ENCODE peak calls at places on chromosomes 7 and 10, in seven cellular contexts. Q is epithelial cell of esophagus; P is pancreas; H is lower leg skin; A is aorta; M is CD8-positive, alpha-beta memory T cell; I is stomach. K is an unnamed sample.

GRCh38 chr10:76437011-76437410 is 1005.6 kb downstream of the LRMDA start:
- DNase-seq in Q (no peak), P (no peak), H (no peak), A (no peak), M (no peak), I (no peak), K (no peak)

GRCh38 chr7:115748123-115748738 is 282.3 kb downstream of the TFEC start:
- DNase-seq in Q (peak; percentile 16), P (no peak), H (no peak), A (no peak), M (no peak), I (no peak), K (no peak)

GRCh38 chr7:28078036-28078901 is 102.3 kb downstream of the JAZF1 start:
- DNase-seq in Q (peak; percentile 51), P (no peak), H (no peak), A (no peak), M (peak; percentile 38), I (peak; percentile 41), K (peak; percentile 59)

GRCh38 chr7:80070391-80070790 is 64.2 kb upstream of the GNAI1 start:
- DNase-seq in Q (no peak), P (no peak), H (no peak), A (no peak), M (no peak), I (peak; percentile 34), K (no peak)

GRCh38 chr7:1019789-1020610 is 24.3 kb upstream of the GPR146 start:
- DNase-seq in Q (no peak), P (peak; percentile 77), H (no peak), A (no peak), M (no peak), I (no peak), K (no peak)

GRCh38 chr7:17298102-17298839 is at the start of gene AHR:
- DNase-seq in Q (peak; percentile 96), P (peak; percentile 96), H (peak; percentile 99), A (peak; percentile 98), M (peak; percentile 83), I (peak; percentile 95), K (peak; percentile 92)

GRCh38 chr7:83413831-83414230 is 235.1 kb downstream of the SEMA3E start:
- DNase-seq in Q (no peak), P (no peak), H (no peak), A (no peak), M (no peak), I (no peak), K (peak; percentile 60)

GRCh38 chr10:8130973-8131911 is 76.8 kb downstream of the GATA3 start:
- DNase-seq in Q (peak; percentile 96), P (no peak), H (no peak), A (no peak), M (no peak), I (no peak), K (no peak)

GRCh38 chr7:157568785-157569584 is 232.2 kb downstream of the DNAJB6 start:
- DNase-seq in Q (peak; percentile 4), P (peak; percentile 60), H (no peak), A (peak; percentile 78), M (peak; percentile 62), I (peak; percentile 29), K (no peak)

GRCh38 chr7:155870334-155871180 is 58.3 kb upstream of the SHH start:
- DNase-seq in Q (no peak), P (no peak), H (peak; percentile 49), A (no peak), M (no peak), I (peak; percentile 24), K (no peak)

GRCh38 chr10:89384474-89385324 is 6.8 kb downstream of the IFIT1B start:
- DNase-seq in Q (no peak), P (no peak), H (no peak), A (no peak), M (no peak), I (no peak), K (no peak)

GRCh38 chr7:91557789-91558396 is 293.7 kb downstream of the FZD1 start:
- DNase-seq in Q (peak; percentile 98), P (no peak), H (no peak), A (no peak), M (no peak), I (no peak), K (no peak)

GRCh38 chr10:103168436-103168835 is 24.6 kb downstream of the NT5C2 start:
- DNase-seq in Q (peak; percentile 90), P (no peak), H (no peak), A (no peak), M (no peak), I (no peak), K (no peak)

GRCh38 chr10:27861781-27862180 is 116.2 kb upstream of the MKX start:
- DNase-seq in Q (no peak), P (no peak), H (no peak), A (no peak), M (no peak), I (no peak), K (no peak)

GRCh38 chr7:136086712-136087111 is 109.6 kb upstream of the MTPN start:
- DNase-seq in Q (peak; percentile 83), P (no peak), H (no peak), A (no peak), M (peak; percentile 32), I (peak; percentile 44), K (peak; percentile 2)

GRCh38 chr10:102813734-102814455 is 23.3 kb downstream of the CYP17A1 start:
- DNase-seq in Q (no peak), P (no peak), H (no peak), A (no peak), M (no peak), I (peak; percentile 72), K (no peak)

GRCh38 chr10:102657984-102658724 is 13.9 kb downstream of the TRIM8 start:
- DNase-seq in Q (peak; percentile 33), P (peak; percentile 93), H (no peak), A (no peak), M (no peak), I (peak; percentile 92), K (no peak)

GRCh38 chr7:75916259-75916658 is 1.3 kb downstream of the POR start:
- DNase-seq in Q (no peak), P (no peak), H (no peak), A (no peak), M (no peak), I (no peak), K (no peak)

GRCh38 chr10:72487116-72487515 is 132.4 kb upstream of the DNAJB12 start:
- DNase-seq in Q (no peak), P (no peak), H (no peak), A (no peak), M (no peak), I (no peak), K (no peak)

GRCh38 chr10:88881922-88882645 is 2.0 kb downstream of the STAMBPL1 start:
- DNase-seq in Q (no peak), P (no peak), H (no peak), A (no peak), M (no peak), I (no peak), K (no peak)

GRCh38 chr7:25512051-25512450 is 283.8 kb upstream of the NPVF start:
- DNase-seq in Q (no peak), P (no peak), H (no peak), A (no peak), M (no peak), I (no peak), K (no peak)

GRCh38 chr10:109956454-109957091 is 33.3 kb upstream of the XPNPEP1 start:
- DNase-seq in Q (peak; percentile 44), P (no peak), H (no peak), A (no peak), M (no peak), I (peak; percentile 27), K (peak; percentile 60)

GRCh38 chr7:35450456-35450855 is 196.6 kb upstream of the TBX20 start:
- DNase-seq in Q (no peak), P (no peak), H (no peak), A (no peak), M (no peak), I (no peak), K (no peak)

GRCh38 chr10:77909755-77910375 is 16.7 kb downstream of the DLG5 start:
- DNase-seq in Q (peak; percentile 26), P (no peak), H (no peak), A (no peak), M (no peak), I (peak; percentile 54), K (no peak)

GRCh38 chr7:38453187-38453586 is 178.0 kb downstream of the AMPH start:
- DNase-seq in Q (no peak), P (no peak), H (no peak), A (no peak), M (no peak), I (no peak), K (no peak)

GRCh38 chr7:26143298-26144044 is 8.5 kb upstream of the NFE2L3 start:
- DNase-seq in Q (peak; percentile 73), P (no peak), H (no peak), A (no peak), M (no peak), I (no peak), K (no peak)

GRCh38 chr10:50540069-50540825 is 83.5 kb downstream of the SGMS1 start:
- DNase-seq in Q (peak; percentile 19), P (no peak), H (no peak), A (no peak), M (no peak), I (no peak), K (no peak)

GRCh38 chr10:66788142-66788541 is 137.7 kb upstream of the LRRTM3 start:
- DNase-seq in Q (no peak), P (no peak), H (no peak), A (no peak), M (no peak), I (no peak), K (no peak)
- H3K4me3 ChIP-seq in Q (no peak overlapping the region), P (no peak overlapping the region), H (no peak overlapping the region), A (no peak overlapping the region), M (no peak overlapping the region), I (no peak overlapping the region), K (no peak overlapping the region)

GRCh38 chr10:60182691-60183090 is 207.0 kb downstream of the ANK3 start:
- DNase-seq in Q (no peak), P (no peak), H (no peak), A (no peak), M (no peak), I (no peak), K (no peak)
- H3K4me3 ChIP-seq in Q (no peak overlapping the region), P (no peak overlapping the region), H (no peak overlapping the region), A (no peak overlapping the region), M (no peak overlapping the region), I (no peak overlapping the region), K (no peak overlapping the region)

DNA sequence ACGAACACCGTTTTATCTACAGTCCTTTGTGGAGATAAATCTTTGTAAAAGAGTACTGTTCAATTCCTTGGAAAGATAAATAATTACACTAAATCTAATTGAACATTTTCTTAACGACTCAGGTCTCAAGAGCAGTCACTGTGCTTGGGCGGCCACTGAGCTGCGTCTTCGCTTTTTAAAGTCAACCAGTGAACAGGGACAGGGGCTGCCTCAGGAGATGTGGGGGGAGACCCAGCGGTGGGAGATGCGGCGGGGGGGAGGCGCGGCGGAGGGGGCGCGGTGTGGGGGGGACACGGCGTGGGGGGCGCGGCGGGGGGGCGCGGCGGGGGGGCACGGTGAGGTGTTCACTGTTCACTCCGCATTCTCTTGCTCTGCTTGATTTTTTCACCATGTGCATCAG is 39.8 kb downstream of the CAMK2B start:
- DNase-seq in Q (no peak), P (no peak), H (no peak), A (peak; percentile 44), M (no peak), I (no peak), K (no peak)
- H3K4me3 ChIP-seq in Q (no peak overlapping the region), P (no peak overlapping the region), H (no peak overlapping the region), A (no peak overlapping the region), M (no peak overlapping the region), I (no peak overlapping the region), K (no peak overlapping the region)

DNA sequence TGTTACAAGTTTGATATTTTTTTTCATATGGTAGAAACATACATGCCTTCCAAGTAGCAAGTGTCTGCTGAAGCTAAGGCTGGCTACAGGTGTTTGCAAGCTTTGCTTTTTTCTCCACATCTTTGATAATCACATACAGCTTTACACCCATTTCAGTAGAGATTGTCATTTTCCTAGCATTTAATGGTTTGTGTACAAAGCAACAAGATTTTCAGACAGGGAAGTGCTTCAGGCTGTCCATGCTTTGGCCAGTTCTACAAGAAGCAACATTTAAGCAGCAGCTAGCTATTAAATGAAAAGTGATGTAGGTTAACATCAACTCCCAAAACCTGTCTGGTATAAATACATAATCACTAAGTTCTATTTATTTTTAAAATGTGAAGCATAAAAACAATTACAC is 2.3 kb downstream of the HDAC9 start:
- DNase-seq in Q (no peak), P (no peak), H (no peak), A (no peak), M (no peak), I (no peak), K (no peak)
- H3K4me3 ChIP-seq in Q (no peak overlapping the region), P (no peak overlapping the region), H (no peak overlapping the region), A (peak overlapping the region; percentile 64), M (no peak overlapping the region), I (no peak overlapping the region), K (peak overlapping the region; percentile 53)